ENCODE peak calls at places on chromosomes 11 and 22, in four cellular contexts. Y is H1, Q is spleen, S is PC-3. J is an unnamed sample.
A peak's percentile ranks its signal among the peaks of the same experiment; 100 is the strongest.

GRCh38 chr11:27421819-27422494 is 50.6 kb downstream of the LGR4 start:
- DNase-seq in S (no peak), Q (no peak), Y (no peak), J (no peak)

GRCh38 chr11:78040691-78041379 is 17.8 kb upstream of the KCTD14 start:
- DNase-seq in S (peak; percentile 41), Q (no peak), Y (no peak), J (no peak)

GRCh38 chr11:64331569-64332371 is 8.2 kb upstream of the CCDC88B start:
- DNase-seq in S (peak; percentile 96), Y (peak; percentile 76), Q (peak; percentile 92), J (peak; percentile 94)

GRCh38 chr11:77705195-77705876 is 67.7 kb upstream of the CLNS1A start:
- DNase-seq in Y (no peak), S (peak; percentile 91), Q (no peak), J (no peak)

GRCh38 chr22:49211176-49211575 is 616.5 kb downstream of the BRD1 start:
- DNase-seq in S (no peak), Y (no peak), Q (peak; percentile 63), J (peak; percentile 43)

GRCh38 chr22:44441401-44442185 is 56.4 kb downstream of the RTL6 start:
- DNase-seq in Q (peak; percentile 63), S (no peak), Y (no peak), J (peak; percentile 66)

GRCh38 chr11:69950120-69950519 is 128.0 kb upstream of the ANO1 start:
- DNase-seq in S (peak; percentile 72), Y (peak; percentile 95), Q (peak; percentile 24), J (peak; percentile 70)

GRCh38 chr22:49334976-49335375 is 492.7 kb downstream of the BRD1 start:
- DNase-seq in S (no peak), Y (peak; percentile 37), Q (no peak), J (no peak)

GRCh38 chr11:76298255-76298654 is 82.7 kb downstream of the THAP12 start:
- DNase-seq in S (no peak), Y (no peak), Q (no peak), J (no peak)

GRCh38 chr11:2383823-2384722 is 7.0 kb downstream of the CD81 start:
- DNase-seq in S (no peak), Q (peak; percentile 89), Y (peak; percentile 68), J (peak; percentile 88)

GRCh38 chr11:2382927-2383822 is 6.1 kb downstream of the CD81 start:
- DNase-seq in Y (no peak), Q (peak; percentile 86), S (no peak), J (peak; percentile 91)

GRCh38 chr11:2386591-2386990 is 9.5 kb downstream of the CD81 start:
- DNase-seq in S (no peak), Q (peak; percentile 82), Y (no peak), J (peak; percentile 67)

GRCh38 chr11:2385156-2386151 is 8.3 kb downstream of the CD81 start:
- DNase-seq in Y (no peak), S (no peak), Q (peak; percentile 90), J (peak; percentile 64)

GRCh38 chr11:2384723-2385041 is 7.6 kb downstream of the CD81 start:
- DNase-seq in Y (no peak), Q (no peak), S (no peak), J (peak; percentile 63)
- H3K4me1 ChIP-seq in Y (no peaks in the 10 kb centered on the region), Q (peaks cover 94% of the 10 kb centered on the region), S (no peaks in the 10 kb centered on the region), J (peaks cover 89% of the 10 kb centered on the region)

DNA sequence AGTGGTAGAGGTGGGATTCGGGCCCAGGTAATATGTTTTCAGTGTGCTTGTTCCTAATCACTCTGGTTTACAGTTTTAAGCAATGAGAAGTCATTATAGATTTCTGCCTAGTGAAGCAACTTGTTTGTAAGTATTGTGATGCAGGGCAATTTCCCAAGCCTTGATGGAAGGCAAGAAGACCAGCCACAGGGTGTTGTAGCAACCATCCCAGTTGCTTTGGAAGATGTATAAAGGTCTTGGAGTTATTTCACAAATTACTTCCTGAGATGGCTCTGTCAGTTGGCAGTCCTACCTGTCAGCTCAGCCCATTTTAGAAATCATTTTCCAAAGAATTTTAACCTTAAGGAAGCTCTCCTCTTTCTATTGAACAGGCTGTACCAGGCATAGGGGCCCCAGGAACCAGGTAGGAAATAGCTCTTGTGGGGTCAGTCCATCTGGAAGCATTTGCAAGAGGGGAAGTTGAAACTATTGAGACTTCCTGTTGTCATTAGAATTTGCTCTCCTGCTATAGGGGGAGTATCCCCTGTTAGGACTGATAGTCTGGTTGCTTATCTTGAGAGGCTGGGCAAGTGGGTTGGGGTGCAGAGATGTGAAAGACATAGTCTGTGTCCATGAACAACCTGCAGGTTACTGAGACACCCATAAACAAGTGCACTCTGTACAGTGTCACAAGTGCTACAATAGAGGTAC is 47.9 kb downstream of the STIM1 start:
- DNase-seq in Q (no peak), Y (no peak), S (peak; percentile 16), J (no peak)
- H3K4me1 ChIP-seq in Q (peaks cover 60% of the 10 kb centered on the region), Y (peaks cover 5% of the 10 kb centered on the region), S (peaks cover 52% of the 10 kb centered on the region), J (no peaks in the 10 kb centered on the region)

GRCh38 chr22:30308096-30308495 is 18.6 kb downstream of the TBC1D10A start:
- DNase-seq in S (no peak), Q (no peak), Y (no peak), J (no peak)

GRCh38 chr22:30307026-30307574 is 17.8 kb upstream of the CASTOR1 start:
- DNase-seq in S (no peak), Y (no peak), Q (no peak), J (no peak)

GRCh38 chr22:30309981-30310672 is 16.6 kb downstream of the TBC1D10A start:
- DNase-seq in Y (no peak), S (no peak), Q (no peak), J (no peak)

GRCh38 chr22:30306629-30307016 is 17.3 kb upstream of the CASTOR1 start:
- DNase-seq in Y (no peak), S (no peak), Q (no peak), J (no peak)

DNA sequence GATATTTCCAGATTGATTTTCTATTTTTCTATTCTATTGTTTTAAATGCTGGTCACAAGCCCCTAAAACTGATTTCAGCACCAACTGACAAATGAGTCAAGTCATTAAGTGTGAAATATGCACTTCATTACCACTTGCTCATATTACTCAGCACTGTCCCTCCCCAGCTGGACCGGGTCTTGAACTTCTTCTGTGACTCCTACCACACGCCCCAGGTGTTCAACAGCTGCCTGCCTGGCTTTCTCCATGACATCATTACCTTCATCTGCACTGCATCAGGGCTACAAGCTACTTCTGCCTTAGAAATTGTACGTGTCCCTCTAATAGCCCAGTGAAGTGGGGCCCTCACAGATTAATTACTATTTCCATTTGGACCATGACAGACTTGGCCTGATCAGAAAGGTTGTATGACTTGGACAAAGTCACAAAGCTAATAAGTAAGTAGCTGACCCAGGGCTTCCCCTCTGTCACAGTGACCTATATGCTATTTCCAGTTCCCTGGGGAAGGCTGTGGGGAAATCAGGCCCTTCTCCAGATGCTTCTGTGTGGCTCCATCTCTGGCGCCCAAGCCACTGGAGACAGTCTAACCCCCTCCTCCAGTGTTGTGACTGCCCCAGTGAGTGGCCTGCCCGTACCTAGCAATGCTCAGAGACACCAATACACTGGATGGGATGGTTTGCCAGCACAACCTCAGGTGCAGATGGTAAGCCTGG is 18.1 kb downstream of the TBC1D10A start:
- DNase-seq in S (no peak), Y (no peak), Q (no peak), J (no peak)
- H3K4me1 ChIP-seq in S (peaks cover 77% of the 10 kb centered on the region), Y (peaks cover 3% of the 10 kb centered on the region), Q (peaks cover 96% of the 10 kb centered on the region), J (peaks cover 90% of the 10 kb centered on the region)

DNA sequence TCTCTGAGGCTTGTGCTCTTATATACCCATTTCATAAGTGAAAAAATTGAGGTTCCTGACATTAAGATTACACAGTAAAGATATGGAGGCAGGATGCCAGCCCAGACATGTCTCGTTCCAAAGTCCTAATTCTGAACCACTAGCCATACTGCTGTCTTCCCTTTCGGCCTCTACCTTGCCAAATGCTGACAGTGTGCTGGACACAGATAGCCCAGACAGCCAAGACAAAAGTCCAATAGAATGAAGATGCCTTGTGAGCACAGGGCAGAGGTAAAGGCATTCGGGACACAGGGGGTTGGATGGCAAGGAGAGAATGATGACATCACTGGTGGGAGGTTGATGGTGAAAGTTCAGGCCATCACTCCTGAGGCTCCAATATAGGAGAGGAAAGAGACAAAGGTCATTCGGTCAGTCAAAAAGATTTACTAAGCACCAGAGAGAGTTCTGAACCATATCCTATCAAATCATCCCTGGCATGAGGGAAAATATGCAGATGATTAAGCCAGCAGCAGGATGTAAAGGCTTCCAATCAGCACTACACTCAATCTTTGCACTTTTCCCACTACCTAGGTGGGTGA is 174.0 kb upstream of the MTMR2 start:
- DNase-seq in Y (no peak), Q (no peak), S (peak; percentile 44), J (no peak)
- H3K4me1 ChIP-seq in Y (peaks cover 2% of the 10 kb centered on the region), Q (no peaks in the 10 kb centered on the region), S (peaks cover 59% of the 10 kb centered on the region), J (peaks cover 15% of the 10 kb centered on the region)

GRCh38 chr11:130455493-130456127 is 7.2 kb downstream of the ADAMTS15 start:
- DNase-seq in Q (no peak), Y (no peak), S (no peak), J (peak; percentile 86)
- H3K4me1 ChIP-seq in Q (no peaks in the 10 kb centered on the region), Y (no peaks in the 10 kb centered on the region), S (peaks cover 28% of the 10 kb centered on the region), J (peaks cover 19% of the 10 kb centered on the region)

GRCh38 chr11:35031869-35032268 is 107.1 kb upstream of the CD44 start:
- DNase-seq in Q (no peak), Y (no peak), S (peak; percentile 92), J (no peak)
- H3K4me1 ChIP-seq in Q (peaks cover 17% of the 10 kb centered on the region), Y (peaks cover 2% of the 10 kb centered on the region), S (peaks cover 56% of the 10 kb centered on the region), J (no peaks in the 10 kb centered on the region)

GRCh38 chr22:28983190-28983589 is 78.4 kb downstream of the C22orf31 start:
- DNase-seq in Y (no peak), Q (no peak), S (no peak), J (no peak)

GRCh38 chr22:28984482-28985158 is 77.0 kb downstream of the C22orf31 start:
- DNase-seq in S (no peak), Y (no peak), Q (no peak), J (no peak)

GRCh38 chr22:28985581-28986290 is 75.9 kb downstream of the C22orf31 start:
- DNase-seq in S (no peak), Q (no peak), Y (no peak), J (no peak)

GRCh38 chr22:28981818-28982499 is 79.7 kb downstream of the C22orf31 start:
- DNase-seq in S (no peak), Q (no peak), Y (no peak), J (no peak)

DNA sequence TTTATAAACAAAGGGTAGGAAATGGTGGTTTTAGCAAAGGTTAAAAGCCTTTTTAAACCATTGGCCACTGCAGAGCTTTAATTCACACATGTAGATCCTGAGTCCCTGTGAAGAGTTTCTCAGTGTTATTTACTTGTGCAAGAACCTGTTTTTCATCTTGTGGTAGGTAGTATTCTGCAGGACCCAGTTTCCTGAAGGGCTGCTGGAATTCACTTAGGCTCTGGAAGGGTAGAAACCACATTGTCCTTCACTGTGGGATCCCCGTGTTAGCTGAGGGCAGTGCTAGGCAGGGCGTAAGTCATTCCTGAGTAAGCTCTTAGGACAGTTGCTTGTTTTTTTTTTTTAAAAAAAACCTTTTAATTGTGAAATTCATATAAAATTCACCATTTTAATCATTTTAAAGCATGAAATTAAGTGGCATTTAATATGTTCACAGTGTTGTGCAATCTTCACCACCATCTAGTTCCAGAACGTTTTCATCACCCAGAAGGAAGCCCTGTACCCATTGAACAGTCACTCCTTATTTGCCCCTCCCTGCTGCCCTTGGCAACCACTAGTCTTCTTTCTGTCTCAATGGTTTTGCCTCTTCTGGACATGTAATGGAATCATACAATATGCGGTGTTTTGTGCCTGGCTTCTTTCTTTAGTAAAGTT is 77.7 kb downstream of the C22orf31 start:
- DNase-seq in Q (no peak), S (peak; percentile 19), Y (no peak), J (no peak)
- H3K4me1 ChIP-seq in Q (no peaks in the 10 kb centered on the region), S (peaks cover 21% of the 10 kb centered on the region), Y (peaks cover 18% of the 10 kb centered on the region), J (peaks cover 54% of the 10 kb centered on the region)